ENCODE peak calls at places on chromosome 17, in seven cellular contexts. K is B cell; R is naive B cell; Q is Caco-2; A is hypothalamus; B is CD8-positive, alpha-beta T cell; W is HEK293T. J is an unnamed sample.

GRCh38 chr17:2990396-2990795 is 73.0 kb downstream of the OR1D5 start:
- DNase-seq in K (no peak), R (no peak), Q (no peak), A (no peak), B (no peak), W (no peak), J (no peak)

GRCh38 chr17:50421308-50422031 is 4.5 kb upstream of the ACSF2 start:
- DNase-seq in K (no peak), R (peak), Q (no peak), A (no peak), B (no peak), W (no peak), J (no peak)

GRCh38 chr17:19646788-19647696 is 1.5 kb upstream of the ALDH3A2 start:
- DNase-seq in K (no peak), R (no peak), Q (no peak), A (no peak), B (no peak), W (no peak), J (no peak)

GRCh38 chr17:231966-232807 is 50.7 kb upstream of the DOC2B start:
- DNase-seq in K (no peak), R (no peak), Q (peak), A (no peak), B (no peak), W (no peak), J (no peak)

GRCh38 chr17:42110301-42111264 is 1.9 kb downstream of the DHX58 start:
- DNase-seq in K (no peak), R (no peak), Q (no peak), A (no peak), B (no peak), W (no peak), J (no peak)

GRCh38 chr17:7854078-7854777 is 638 bp upstream of the TMEM88 start:
- DNase-seq in K (peak), R (no peak), Q (no peak), A (no peak), B (peak), W (no peak), J (no peak)

GRCh38 chr17:5788266-5788900 is 204.1 kb upstream of the NLRP1 start:
- DNase-seq in K (no peak), R (no peak), Q (no peak), A (no peak), B (no peak), W (no peak), J (no peak)

GRCh38 chr17:28925912-28926365 is 23.1 kb upstream of the DHRS13 start:
- DNase-seq in K (peak), R (peak), Q (no peak), A (no peak), B (peak), W (no peak), J (no peak)

GRCh38 chr17:3965123-3965800 is 1.0 kb upstream of the ATP2A3 start:
- DNase-seq in K (peak), R (peak), Q (peak), A (no peak), B (peak), W (peak), J (peak)

GRCh38 chr17:2703606-2704005 is 8.0 kb downstream of the CLUH start:
- DNase-seq in K (no peak), R (no peak), Q (no peak), A (no peak), B (no peak), W (no peak), J (no peak)

GRCh38 chr17:47955497-47956461 is 1.9 kb downstream of the PRR15L start:
- DNase-seq in K (no peak), R (no peak), Q (no peak), A (no peak), B (no peak), W (no peak), J (no peak)

GRCh38 chr17:72169823-72170222 is 49.0 kb downstream of the SOX9 start:
- DNase-seq in K (no peak), R (no peak), Q (no peak), A (no peak), B (no peak), W (no peak), J (no peak)

GRCh38 chr17:1559047-1559742 is 3.4 kb downstream of the PITPNA start:
- DNase-seq in K (no peak), R (no peak), Q (no peak), A (no peak), B (no peak), W (no peak), J (no peak)

GRCh38 chr17:28949185-28950016 is 1.9 kb downstream of the PHF12 start:
- DNase-seq in K (peak), R (peak), Q (peak), A (peak), B (peak), W (no peak), J (peak)

GRCh38 chr17:82297804-82298537 is 19.4 kb downstream of the CD7 start:
- DNase-seq in K (peak), R (peak), Q (no peak), A (peak), B (peak), W (no peak), J (peak)

GRCh38 chr17:35743911-35744328 is 9.1 kb downstream of the GAS2L2 start:
- DNase-seq in K (no peak), R (no peak), Q (peak), A (no peak), B (no peak), W (no peak), J (peak)

GRCh38 chr17:48144976-48145798 is 37.6 kb downstream of the SNX11 start:
- DNase-seq in K (no peak), R (no peak), Q (peak), A (no peak), B (no peak), W (no peak), J (no peak)

GRCh38 chr17:58786586-58787295 is 31.1 kb downstream of the PPM1E start:
- DNase-seq in K (no peak), R (no peak), Q (no peak), A (no peak), B (no peak), W (no peak), J (peak)

GRCh38 chr17:27532269-27533067 is 76.2 kb downstream of the KSR1 start:
- DNase-seq in K (no peak), R (no peak), Q (peak), A (no peak), B (no peak), W (no peak), J (no peak)

J was measured in SJCRH30.